ENCODE peak calls at places on chromosomes 7 and 10, in six cellular contexts. C is kidney tubule cell, S is AG10803, X is ELR, H is GM13977, Y is kidney epithelial cell. T is an unnamed sample.

GRCh38 chr10:26438534-26439269 is 561 bp downstream of the APBB1IP start:
- DNase-seq in C (peak; percentile 57), S (peak; percentile 45), Y (no peak), H (peak; percentile 75), X (peak; percentile 64), T (peak; percentile 85)

GRCh38 chr7:85041599-85042216 is 145.1 kb downstream of the SEMA3D start:
- DNase-seq in H (peak; percentile 4), S (peak; percentile 63), Y (peak; percentile 23), C (peak; percentile 68), X (peak; percentile 78), T (peak; percentile 59)

GRCh38 chr10:17735166-17735941 is 16.6 kb upstream of the TMEM236 start:
- DNase-seq in C (no peak), S (no peak), H (no peak), X (no peak), Y (no peak), T (no peak)

GRCh38 chr7:17546206-17546998 is 247.9 kb downstream of the AHR start:
- DNase-seq in H (no peak), Y (no peak), X (peak; percentile 67), S (peak; percentile 94), C (no peak), T (no peak)

GRCh38 chr10:33190406-33190805 is 144.1 kb downstream of the NRP1 start:
- DNase-seq in X (no peak), Y (no peak), H (no peak), C (no peak), S (no peak), T (no peak)

GRCh38 chr10:43906470-43906869 is 257.8 kb upstream of the ZNF32 start:
- DNase-seq in S (no peak), Y (no peak), C (no peak), X (no peak), H (no peak), T (no peak)

GRCh38 chr10:94916423-94916822 is 22.0 kb upstream of the CYP2C9 start:
- DNase-seq in X (no peak), H (no peak), Y (no peak), S (no peak), C (no peak), T (no peak)

GRCh38 chr7:9083837-9084236 is 650.4 kb downstream of the NXPH1 start:
- DNase-seq in Y (no peak), S (no peak), C (no peak), X (no peak), H (no peak), T (no peak)

GRCh38 chr10:580796-581195 is 108.7 kb downstream of the DIP2C start:
- DNase-seq in Y (no peak), S (peak; percentile 90), H (no peak), X (peak; percentile 90), C (peak; percentile 75), T (peak; percentile 57)

GRCh38 chr7:107187774-107188173 is 19.0 kb downstream of the HBP1 start:
- DNase-seq in Y (no peak), C (no peak), X (no peak), S (no peak), H (no peak), T (no peak)

GRCh38 chr10:86188326-86188725 is 178.3 kb downstream of the GRID1 start:
- DNase-seq in S (no peak), C (no peak), Y (no peak), H (no peak), X (no peak), T (no peak)

GRCh38 chr7:17234398-17235021 is 63.9 kb upstream of the AHR start:
- DNase-seq in S (peak; percentile 95), C (peak; percentile 95), X (peak; percentile 99), Y (peak; percentile 90), H (peak; percentile 43), T (no peak)

GRCh38 chr10:130570119-130570518 is 433.9 kb downstream of the GLRX3 start:
- DNase-seq in C (no peak), Y (no peak), S (no peak), H (no peak), X (no peak), T (peak; percentile 79)

GRCh38 chr7:47088329-47089067 is 493.4 kb downstream of the TNS3 start:
- DNase-seq in S (peak; percentile 71), X (peak; percentile 80), C (peak; percentile 81), Y (no peak), H (peak; percentile 60), T (no peak)

GRCh38 chr10:49620286-49620810 is 6.5 kb downstream of the CHAT start:
- DNase-seq in H (no peak), C (no peak), X (no peak), Y (no peak), S (no peak), T (peak; percentile 76)

GRCh38 chr7:131244259-131244852 is 83.3 kb upstream of the MKLN1 start:
- DNase-seq in C (peak; percentile 89), Y (peak; percentile 90), H (no peak), S (peak; percentile 87), X (peak; percentile 96), T (peak; percentile 48)

T was measured in lower leg skin.